ENCODE peak calls at places on chromosomes 2 and 18, in six cellular contexts. One of them, this sample, is unnamed.

GRCh38 chr2:70765507-70765906 is 2.5 kb downstream of the ADD2 start:
- DNase-seq in neural crest cell: no peak
- DNase-seq in GM12864: no peak
- DNase-seq in mesothelial cell of epicardium: no peak
- DNase-seq in endothelial cell: no peak
- DNase-seq in transverse colon: no peak
- DNase-seq in this sample: no peak

GRCh38 chr18:67916142-67916541 is 399.6 kb upstream of the DSEL start:
- DNase-seq in neural crest cell: no peak
- DNase-seq in GM12864: no peak
- DNase-seq in mesothelial cell of epicardium: no peak
- DNase-seq in endothelial cell: no peak
- DNase-seq in transverse colon: no peak
- DNase-seq in this sample: no peak

GRCh38 chr18:6677086-6677485 is 52.4 kb upstream of the ARHGAP28 start:
- DNase-seq in neural crest cell: no peak
- DNase-seq in GM12864: no peak
- DNase-seq in mesothelial cell of epicardium: no peak
- DNase-seq in endothelial cell: no peak
- DNase-seq in transverse colon: no peak
- DNase-seq in this sample: no peak

GRCh38 chr18:75896865-75897264 is 469.4 kb upstream of the SMIM21 start:
- DNase-seq in neural crest cell: peak; percentile 18
- DNase-seq in GM12864: no peak
- DNase-seq in mesothelial cell of epicardium: no peak
- DNase-seq in endothelial cell: peak; percentile 38
- DNase-seq in transverse colon: no peak
- DNase-seq in this sample: no peak

GRCh38 chr2:70975237-70975636 is 3.2 kb upstream of the ANKRD53 start:
- DNase-seq in neural crest cell: no peak
- DNase-seq in GM12864: no peak
- DNase-seq in mesothelial cell of epicardium: peak; percentile 2
- DNase-seq in endothelial cell: no peak
- DNase-seq in transverse colon: no peak
- DNase-seq in this sample: no peak

GRCh38 chr2:65545818-65546217 is 113.4 kb upstream of the SPRED2 start:
- DNase-seq in neural crest cell: no peak
- DNase-seq in GM12864: no peak
- DNase-seq in mesothelial cell of epicardium: no peak
- DNase-seq in endothelial cell: no peak
- DNase-seq in transverse colon: no peak
- DNase-seq in this sample: no peak

GRCh38 chr2:113200236-113200635 is 26.5 kb downstream of the PSD4 start:
- DNase-seq in neural crest cell: no peak
- DNase-seq in GM12864: no peak
- DNase-seq in mesothelial cell of epicardium: no peak
- DNase-seq in endothelial cell: no peak
- DNase-seq in transverse colon: no peak
- DNase-seq in this sample: no peak

GRCh38 chr2:107187870-107188269 is 301.9 kb upstream of the ST6GAL2 start:
- DNase-seq in neural crest cell: no peak
- DNase-seq in GM12864: no peak
- DNase-seq in mesothelial cell of epicardium: no peak
- DNase-seq in endothelial cell: no peak
- DNase-seq in transverse colon: no peak
- DNase-seq in this sample: no peak

GRCh38 chr2:39095624-39096023 is 25.2 kb downstream of the SOS1 start:
- DNase-seq in neural crest cell: no peak
- DNase-seq in GM12864: no peak
- DNase-seq in mesothelial cell of epicardium: no peak
- DNase-seq in endothelial cell: no peak
- DNase-seq in transverse colon: no peak
- DNase-seq in this sample: no peak

GRCh38 chr2:21759819-21760218 is 636.1 kb downstream of the TDRD15 start:
- DNase-seq in neural crest cell: no peak
- DNase-seq in GM12864: no peak
- DNase-seq in mesothelial cell of epicardium: no peak
- DNase-seq in endothelial cell: no peak
- DNase-seq in transverse colon: no peak
- DNase-seq in this sample: no peak

GRCh38 chr18:22983175-22983574 is 50.0 kb downstream of the RBBP8 start:
- DNase-seq in neural crest cell: no peak
- DNase-seq in GM12864: no peak
- DNase-seq in mesothelial cell of epicardium: no peak
- DNase-seq in endothelial cell: no peak
- DNase-seq in transverse colon: no peak
- DNase-seq in this sample: no peak

GRCh38 chr2:202425036-202425435 is 48.9 kb downstream of the BMPR2 start:
- DNase-seq in neural crest cell: no peak
- DNase-seq in GM12864: no peak
- DNase-seq in mesothelial cell of epicardium: no peak
- DNase-seq in endothelial cell: no peak
- DNase-seq in transverse colon: no peak
- DNase-seq in this sample: no peak

GRCh38 chr18:45976581-45977373 is 9.6 kb upstream of the EPG5 start:
- DNase-seq in neural crest cell: no peak
- DNase-seq in GM12864: no peak
- DNase-seq in mesothelial cell of epicardium: no peak
- DNase-seq in endothelial cell: no peak
- DNase-seq in transverse colon: no peak
- DNase-seq in this sample: no peak

GRCh38 chr2:96072746-96073145 is 38.0 kb upstream of the GPAT2 start:
- DNase-seq in neural crest cell: no peak
- DNase-seq in GM12864: no peak
- DNase-seq in mesothelial cell of epicardium: no peak
- DNase-seq in endothelial cell: no peak
- DNase-seq in transverse colon: no peak
- DNase-seq in this sample: no peak

GRCh38 chr2:17621781-17622180 is 81.3 kb downstream of the VSNL1 start:
- DNase-seq in neural crest cell: no peak
- DNase-seq in GM12864: no peak
- DNase-seq in mesothelial cell of epicardium: no peak
- DNase-seq in endothelial cell: no peak
- DNase-seq in transverse colon: no peak
- DNase-seq in this sample: no peak

GRCh38 chr18:7946724-7947377 is 379.7 kb downstream of the PTPRM start:
- DNase-seq in neural crest cell: no peak
- DNase-seq in GM12864: no peak
- DNase-seq in mesothelial cell of epicardium: no peak
- DNase-seq in endothelial cell: peak; percentile 26
- DNase-seq in transverse colon: peak; percentile 29
- DNase-seq in this sample: no peak

GRCh38 chr2:136235451-136236418 is 117.8 kb upstream of the CXCR4 start:
- DNase-seq in neural crest cell: no peak
- DNase-seq in GM12864: no peak
- DNase-seq in mesothelial cell of epicardium: no peak
- DNase-seq in endothelial cell: no peak
- DNase-seq in transverse colon: no peak
- DNase-seq in this sample: no peak

GRCh38 chr2:65185012-65185411 is 42.6 kb upstream of the ACTR2 start:
- DNase-seq in neural crest cell: no peak
- DNase-seq in GM12864: no peak
- DNase-seq in mesothelial cell of epicardium: no peak
- DNase-seq in endothelial cell: no peak
- DNase-seq in transverse colon: no peak
- DNase-seq in this sample: no peak

GRCh38 chr2:106053116-106053515 is 141.0 kb downstream of the UXS1 start:
- DNase-seq in neural crest cell: no peak
- DNase-seq in GM12864: no peak
- DNase-seq in mesothelial cell of epicardium: no peak
- DNase-seq in endothelial cell: no peak
- DNase-seq in transverse colon: no peak
- DNase-seq in this sample: no peak

GRCh38 chr2:164896226-164896625 is 54.6 kb upstream of the COBLL1 start:
- DNase-seq in neural crest cell: no peak
- DNase-seq in GM12864: no peak
- DNase-seq in mesothelial cell of epicardium: no peak
- DNase-seq in endothelial cell: no peak
- DNase-seq in transverse colon: no peak
- DNase-seq in this sample: no peak

GRCh38 chr2:42959148-42959992 is 167.0 kb upstream of the HAAO start:
- DNase-seq in neural crest cell: no peak
- DNase-seq in GM12864: no peak
- DNase-seq in mesothelial cell of epicardium: no peak
- DNase-seq in endothelial cell: no peak
- DNase-seq in transverse colon: no peak
- DNase-seq in this sample: no peak

GRCh38 chr2:110865188-110865587 is 132.8 kb downstream of the ACOXL start:
- DNase-seq in neural crest cell: no peak
- DNase-seq in GM12864: peak; percentile 77
- DNase-seq in mesothelial cell of epicardium: no peak
- DNase-seq in endothelial cell: no peak
- DNase-seq in transverse colon: peak; percentile 37
- DNase-seq in this sample: peak; percentile 77

GRCh38 chr18:57881818-57882413 is 78.8 kb upstream of the ATP8B1 start:
- DNase-seq in neural crest cell: peak; percentile 71
- DNase-seq in GM12864: peak; percentile 43
- DNase-seq in mesothelial cell of epicardium: peak; percentile 69
- DNase-seq in endothelial cell: peak; percentile 67
- DNase-seq in transverse colon: peak; percentile 74
- DNase-seq in this sample: peak; percentile 55

GRCh38 chr2:67322361-67323001 is 74.7 kb upstream of the ETAA1 start:
- DNase-seq in neural crest cell: peak; percentile 25
- DNase-seq in GM12864: no peak
- DNase-seq in mesothelial cell of epicardium: peak; percentile 40
- DNase-seq in endothelial cell: peak; percentile 31
- DNase-seq in transverse colon: peak; percentile 14
- DNase-seq in this sample: no peak

GRCh38 chr2:37851428-37851827 is 73.7 kb upstream of the RMDN2 start:
- DNase-seq in neural crest cell: no peak
- DNase-seq in GM12864: no peak
- DNase-seq in mesothelial cell of epicardium: no peak
- DNase-seq in endothelial cell: no peak
- DNase-seq in transverse colon: no peak
- DNase-seq in this sample: no peak

GRCh38 chr2:241358470-241358869 is 2.4 kb downstream of the FARP2 start:
- DNase-seq in neural crest cell: no peak
- DNase-seq in GM12864: peak; percentile 78
- DNase-seq in mesothelial cell of epicardium: no peak
- DNase-seq in endothelial cell: no peak
- DNase-seq in transverse colon: peak; percentile 33
- DNase-seq in this sample: peak; percentile 63

GRCh38 chr2:46135936-46136335 is 161.3 kb upstream of the EPAS1 start:
- DNase-seq in neural crest cell: no peak
- DNase-seq in GM12864: no peak
- DNase-seq in mesothelial cell of epicardium: no peak
- DNase-seq in endothelial cell: no peak
- DNase-seq in transverse colon: no peak
- DNase-seq in this sample: no peak

GRCh38 chr2:63544017-63544627 is 44.2 kb downstream of the WDPCP start:
- DNase-seq in neural crest cell: no peak
- DNase-seq in GM12864: no peak
- DNase-seq in mesothelial cell of epicardium: no peak
- DNase-seq in endothelial cell: no peak
- DNase-seq in transverse colon: no peak
- DNase-seq in this sample: peak; percentile 30
- TF ChIP-seq CTCF in neural crest cell: peak; percentile 67
- TF ChIP-seq CTCF in GM12864: peak; percentile 39
- TF ChIP-seq CTCF in mesothelial cell of epicardium: peak; percentile 45
- TF ChIP-seq CTCF in endothelial cell: peak; percentile 62
- TF ChIP-seq CTCF in transverse colon: no peak
- TF ChIP-seq CTCF in this sample: peak; percentile 53

GRCh38 chr2:86372133-86372532 is 34.7 kb upstream of the REEP1 start:
- DNase-seq in neural crest cell: no peak
- DNase-seq in GM12864: no peak
- DNase-seq in mesothelial cell of epicardium: no peak
- DNase-seq in endothelial cell: no peak
- DNase-seq in transverse colon: no peak
- DNase-seq in this sample: no peak

GRCh38 chr2:86372641-86373502 is 35.4 kb upstream of the REEP1 start:
- DNase-seq in neural crest cell: peak; percentile 44
- DNase-seq in GM12864: no peak
- DNase-seq in mesothelial cell of epicardium: no peak
- DNase-seq in endothelial cell: peak; percentile 51
- DNase-seq in transverse colon: peak; percentile 60
- DNase-seq in this sample: no peak

GRCh38 chr2:86368181-86368824 is 30.9 kb upstream of the REEP1 start:
- DNase-seq in neural crest cell: peak; percentile 47
- DNase-seq in GM12864: peak; percentile 10
- DNase-seq in mesothelial cell of epicardium: peak; percentile 69
- DNase-seq in endothelial cell: peak; percentile 66
- DNase-seq in transverse colon: peak; percentile 50
- DNase-seq in this sample: peak; percentile 74

GRCh38 chr2:86371482-86372002 is 34.1 kb upstream of the REEP1 start:
- DNase-seq in neural crest cell: no peak
- DNase-seq in GM12864: no peak
- DNase-seq in mesothelial cell of epicardium: no peak
- DNase-seq in endothelial cell: no peak
- DNase-seq in transverse colon: no peak
- DNase-seq in this sample: no peak

GRCh38 chr2:86370579-86370978 is 33.2 kb upstream of the REEP1 start:
- DNase-seq in neural crest cell: no peak
- DNase-seq in GM12864: no peak
- DNase-seq in mesothelial cell of epicardium: no peak
- DNase-seq in endothelial cell: no peak
- DNase-seq in transverse colon: no peak
- DNase-seq in this sample: no peak
- TF ChIP-seq CTCF in neural crest cell: no peak
- TF ChIP-seq CTCF in GM12864: no peak
- TF ChIP-seq CTCF in mesothelial cell of epicardium: no peak
- TF ChIP-seq CTCF in endothelial cell: no peak
- TF ChIP-seq CTCF in transverse colon: no peak
- TF ChIP-seq CTCF in this sample: no peak

DNA sequence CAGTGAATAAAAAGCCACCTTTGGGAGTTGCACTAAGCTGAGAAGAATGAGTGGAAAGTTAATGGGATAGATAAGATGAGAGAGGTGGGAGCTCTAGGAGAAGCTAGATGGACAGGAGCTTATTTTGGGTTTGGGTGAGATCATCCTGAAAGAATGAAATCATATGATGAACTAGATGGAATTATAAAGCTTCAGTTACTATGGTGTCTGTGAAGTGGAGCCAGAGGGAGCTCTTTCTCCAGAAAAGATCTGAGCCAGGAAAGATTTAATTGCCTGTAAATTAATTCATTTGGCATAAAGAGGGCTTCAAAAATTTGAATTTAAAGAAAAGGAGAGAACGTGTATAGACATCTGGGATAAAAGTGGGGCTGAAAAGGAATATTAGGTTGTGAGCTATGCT is 10.3 kb downstream of the DNAH6 start:
- DNase-seq in neural crest cell: no peak
- DNase-seq in GM12864: no peak
- DNase-seq in mesothelial cell of epicardium: no peak
- DNase-seq in endothelial cell: no peak
- DNase-seq in transverse colon: no peak
- DNase-seq in this sample: no peak
- TF ChIP-seq CTCF in neural crest cell: no peak
- TF ChIP-seq CTCF in GM12864: no peak
- TF ChIP-seq CTCF in mesothelial cell of epicardium: no peak
- TF ChIP-seq CTCF in endothelial cell: no peak
- TF ChIP-seq CTCF in transverse colon: no peak
- TF ChIP-seq CTCF in this sample: no peak

DNA sequence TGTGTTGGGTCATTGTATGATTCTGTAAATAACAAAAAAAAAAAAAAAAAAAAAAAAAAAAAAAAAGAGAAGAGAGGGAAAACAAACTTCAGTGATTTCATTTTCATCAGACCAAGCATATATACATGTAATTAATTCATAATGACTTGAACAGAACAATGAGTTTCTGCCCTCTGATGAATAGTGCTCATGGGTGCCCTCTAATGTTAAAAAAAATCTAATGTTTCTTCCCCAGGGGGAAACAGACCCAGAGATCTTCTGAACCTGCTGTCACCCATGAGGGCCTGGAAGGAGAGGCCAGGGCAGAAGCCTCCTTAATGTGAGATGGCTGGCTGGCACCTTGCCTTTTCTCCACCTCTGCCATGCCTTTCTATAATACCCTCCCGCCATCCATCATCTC is 289.2 kb downstream of the ZNF521 start:
- DNase-seq in neural crest cell: no peak
- DNase-seq in GM12864: no peak
- DNase-seq in mesothelial cell of epicardium: no peak
- DNase-seq in endothelial cell: no peak
- DNase-seq in transverse colon: no peak
- DNase-seq in this sample: no peak
- TF ChIP-seq CTCF in neural crest cell: no peak
- TF ChIP-seq CTCF in GM12864: no peak
- TF ChIP-seq CTCF in mesothelial cell of epicardium: no peak
- TF ChIP-seq CTCF in endothelial cell: no peak
- TF ChIP-seq CTCF in transverse colon: no peak
- TF ChIP-seq CTCF in this sample: peak; percentile 12